ENCODE peak calls at places on chromosomes 11 and 22, in eight cellular contexts. K is activated naive CD4-positive, alpha-beta T cell treated with anti-CD3 and anti-CD28 coated beads for 36 hours; L is SHP77; Y is psoas muscle; U is adrenal gland; O is BE2C; C is amniotic stem cell; G is lower leg skin. A is an unnamed sample.

GRCh38 chr11:87421422-87421821 is 383.7 kb downstream of the TMEM135 start:
- DNase-seq in C (peak), G (peak), O (peak), K (peak), L (peak), U (peak), Y (no peak), A (peak)

GRCh38 chr11:11421509-11421908 is 68.5 kb upstream of the CSNK2A3 start:
- DNase-seq in O (no peak), C (no peak), K (no peak), U (no peak), G (no peak), Y (no peak), L (no peak), A (no peak)

GRCh38 chr11:69201048-69201365 is 45.3 kb downstream of the SMIM38 start:
- DNase-seq in Y (no peak), G (no peak), L (no peak), C (no peak), O (no peak), U (no peak), K (no peak), A (no peak)

GRCh38 chr11:62449451-62449851 is 30.6 kb downstream of the SCGB1A1 start:
- DNase-seq in U (no peak), Y (no peak), L (no peak), C (no peak), K (no peak), O (no peak), G (no peak), A (no peak)

GRCh38 chr11:88363566-88364169 is 26.1 kb upstream of the CTSC start:
- DNase-seq in L (no peak), O (no peak), Y (no peak), U (no peak), G (no peak), K (no peak), C (no peak), A (no peak)

GRCh38 chr22:36162127-36163034 is 1.8 kb upstream of the APOL3 start:
- DNase-seq in U (no peak), G (no peak), O (no peak), K (no peak), Y (no peak), C (no peak), L (no peak), A (no peak)

GRCh38 chr22:35510951-35511350 is 29.7 kb upstream of the RASD2 start:
- DNase-seq in Y (no peak), K (no peak), U (no peak), L (no peak), O (no peak), G (no peak), C (no peak), A (no peak)

GRCh38 chr22:29855611-29856181 is 17.6 kb upstream of the ASCC2 start:
- DNase-seq in L (no peak), C (no peak), O (no peak), G (no peak), U (peak), Y (peak), K (no peak), A (no peak)

GRCh38 chr11:68159161-68159560 is 38.0 kb upstream of the CHKA start:
- DNase-seq in O (no peak), Y (no peak), K (no peak), G (no peak), L (no peak), C (no peak), U (no peak), A (no peak)

GRCh38 chr11:129861702-129862107 is 33.7 kb downstream of the NFRKB start:
- DNase-seq in O (no peak), C (peak), G (peak), K (no peak), U (peak), Y (no peak), L (no peak), A (peak)

GRCh38 chr11:64128255-64129006 is 37.5 kb downstream of the MACROD1 start:
- DNase-seq in O (no peak), Y (no peak), K (no peak), C (no peak), G (no peak), L (no peak), U (no peak), A (no peak)

GRCh38 chr11:80144932-80145612 is 704.2 kb upstream of the TENM4 start:
- DNase-seq in O (no peak), U (no peak), G (no peak), Y (no peak), K (no peak), L (no peak), C (no peak), A (no peak)

GRCh38 chr22:24433868-24434471 is 6.6 kb downstream of the ADORA2A start:
- DNase-seq in U (peak), G (no peak), K (peak), C (no peak), L (no peak), Y (no peak), O (no peak), A (no peak)

GRCh38 chr22:31445642-31446041 is 44.0 kb downstream of the EIF4ENIF1 start:
- DNase-seq in L (no peak), U (no peak), C (no peak), K (no peak), O (no peak), Y (no peak), G (no peak), A (no peak)

GRCh38 chr22:20566420-20567260 is 59.2 kb downstream of the MED15 start:
- DNase-seq in K (peak), C (peak), L (no peak), G (peak), O (no peak), U (peak), Y (no peak), A (peak)

GRCh38 chr11:65867284-65868071 is 5.1 kb downstream of the EFEMP2 start:
- DNase-seq in O (peak), G (no peak), U (no peak), L (no peak), K (no peak), C (no peak), Y (peak), A (no peak)

GRCh38 chr11:77215106-77215505 is 86.4 kb downstream of the GDPD4 start:
- DNase-seq in Y (no peak), L (no peak), K (no peak), C (no peak), G (no peak), O (no peak), U (no peak), A (no peak)

GRCh38 chr22:27801616-27802388 is at the start of gene MN1:
- DNase-seq in U (no peak), G (no peak), L (no peak), O (no peak), Y (peak), K (peak), C (no peak), A (no peak)

GRCh38 chr11:14899087-14899363 is 7.0 kb upstream of the CYP2R1 start:
- DNase-seq in C (no peak), O (no peak), G (no peak), U (no peak), Y (no peak), L (no peak), K (no peak), A (no peak)

GRCh38 chr11:98531576-98531975 is 489.2 kb upstream of the CNTN5 start:
- DNase-seq in U (no peak), L (no peak), K (no peak), C (no peak), Y (no peak), G (no peak), O (no peak), A (no peak)

GRCh38 chr22:46931414-46931813 is 169.0 kb downstream of the TBC1D22A start:
- DNase-seq in O (no peak), Y (no peak), K (no peak), G (no peak), C (no peak), L (no peak), U (no peak), A (no peak)

GRCh38 chr11:44765026-44765595 is 38.3 kb downstream of the TSPAN18 start:
- DNase-seq in G (no peak), U (no peak), C (no peak), K (no peak), O (no peak), Y (no peak), L (no peak), A (no peak)

GRCh38 chr11:103586756-103587155 is 449.7 kb upstream of the DDI1 start:
- DNase-seq in L (no peak), Y (no peak), K (no peak), G (no peak), C (peak), O (no peak), U (no peak), A (no peak)

GRCh38 chr11:72932132-72932570 is 117.9 kb downstream of the ATG16L2 start:
- DNase-seq in L (no peak), O (no peak), G (no peak), U (no peak), K (no peak), C (no peak), Y (no peak), A (no peak)

GRCh38 chr11:88181776-88182175 is 6.5 kb upstream of the RAB38 start:
- DNase-seq in G (peak), O (no peak), K (no peak), Y (no peak), L (no peak), C (no peak), U (no peak), A (no peak)

GRCh38 chr11:94845622-94846021 is 77.5 kb downstream of the AMOTL1 start:
- DNase-seq in C (no peak), K (no peak), O (no peak), G (peak), L (peak), U (no peak), Y (no peak), A (no peak)

GRCh38 chr11:119188887-119189286 is 3.6 kb downstream of the NHERF4 start:
- DNase-seq in G (no peak), K (no peak), U (no peak), O (no peak), Y (no peak), C (no peak), L (no peak), A (no peak)

GRCh38 chr22:26545827-26546226 is 33.6 kb upstream of the TFIP11 start:
- DNase-seq in O (no peak), U (no peak), L (no peak), C (no peak), G (no peak), Y (no peak), K (no peak), A (no peak)

GRCh38 chr11:46382644-46383403 is 1.4 kb downstream of the MDK start:
- DNase-seq in Y (no peak), K (no peak), L (peak), U (peak), C (no peak), O (peak), G (no peak), A (no peak)